ENCODE peak calls at places on chromosomes 11 and 22, in seven cellular contexts. One of them, this sample, is unnamed.

GRCh38 chr22:34804588-34804987 is 261.4 kb upstream of the ISX start:
- DNase-seq in colonic mucosa: no peak
- DNase-seq in body of pancreas: no peak
- DNase-seq in left lung: no peak
- DNase-seq in fibroblast of lung: no peak
- DNase-seq in GM12865: peak
- DNase-seq in epithelial cell of proximal tubule: no peak
- DNase-seq in this sample: no peak

GRCh38 chr11:85759915-85760314 is 51.0 kb downstream of the SYTL2 start:
- DNase-seq in colonic mucosa: no peak
- DNase-seq in body of pancreas: no peak
- DNase-seq in left lung: no peak
- DNase-seq in fibroblast of lung: peak
- DNase-seq in GM12865: no peak
- DNase-seq in epithelial cell of proximal tubule: peak
- DNase-seq in this sample: peak

GRCh38 chr11:77589521-77590193 is at the start of gene AQP11:
- DNase-seq in colonic mucosa: peak
- DNase-seq in body of pancreas: peak
- DNase-seq in left lung: peak
- DNase-seq in fibroblast of lung: peak
- DNase-seq in GM12865: peak
- DNase-seq in epithelial cell of proximal tubule: no peak
- DNase-seq in this sample: peak

GRCh38 chr11:104653011-104653806 is 245.1 kb downstream of the CASP12 start:
- DNase-seq in colonic mucosa: no peak
- DNase-seq in body of pancreas: no peak
- DNase-seq in left lung: no peak
- DNase-seq in fibroblast of lung: peak
- DNase-seq in GM12865: peak
- DNase-seq in epithelial cell of proximal tubule: no peak
- DNase-seq in this sample: no peak

GRCh38 chr11:80620867-80621266 is 1180.0 kb upstream of the TENM4 start:
- DNase-seq in colonic mucosa: no peak
- DNase-seq in body of pancreas: no peak
- DNase-seq in left lung: no peak
- DNase-seq in fibroblast of lung: no peak
- DNase-seq in GM12865: no peak
- DNase-seq in epithelial cell of proximal tubule: no peak
- DNase-seq in this sample: no peak

GRCh38 chr11:123304828-123305530 is 109.9 kb upstream of the CLMP start:
- DNase-seq in colonic mucosa: no peak
- DNase-seq in body of pancreas: no peak
- DNase-seq in left lung: peak
- DNase-seq in fibroblast of lung: no peak
- DNase-seq in GM12865: peak
- DNase-seq in epithelial cell of proximal tubule: no peak
- DNase-seq in this sample: no peak

GRCh38 chr11:80104196-80104595 is 663.4 kb upstream of the TENM4 start:
- DNase-seq in colonic mucosa: no peak
- DNase-seq in body of pancreas: no peak
- DNase-seq in left lung: no peak
- DNase-seq in fibroblast of lung: no peak
- DNase-seq in GM12865: no peak
- DNase-seq in epithelial cell of proximal tubule: no peak
- DNase-seq in this sample: no peak

GRCh38 chr11:76880314-76880713 is 19.6 kb downstream of the ACER3 start:
- DNase-seq in colonic mucosa: no peak
- DNase-seq in body of pancreas: no peak
- DNase-seq in left lung: no peak
- DNase-seq in fibroblast of lung: no peak
- DNase-seq in GM12865: no peak
- DNase-seq in epithelial cell of proximal tubule: no peak
- DNase-seq in this sample: no peak

GRCh38 chr11:16749666-16750065 is 11.2 kb downstream of the C11orf58 start:
- DNase-seq in colonic mucosa: no peak
- DNase-seq in body of pancreas: no peak
- DNase-seq in left lung: no peak
- DNase-seq in fibroblast of lung: no peak
- DNase-seq in GM12865: no peak
- DNase-seq in epithelial cell of proximal tubule: no peak
- DNase-seq in this sample: no peak

GRCh38 chr11:12604557-12605105 is 69.6 kb upstream of the TEAD1 start:
- DNase-seq in colonic mucosa: no peak
- DNase-seq in body of pancreas: no peak
- DNase-seq in left lung: no peak
- DNase-seq in fibroblast of lung: no peak
- DNase-seq in GM12865: no peak
- DNase-seq in epithelial cell of proximal tubule: no peak
- DNase-seq in this sample: no peak

GRCh38 chr22:50061141-50061823 is 3.2 kb upstream of the TTLL8 start:
- DNase-seq in colonic mucosa: no peak
- DNase-seq in body of pancreas: no peak
- DNase-seq in left lung: no peak
- DNase-seq in fibroblast of lung: no peak
- DNase-seq in GM12865: no peak
- DNase-seq in epithelial cell of proximal tubule: no peak
- DNase-seq in this sample: no peak
- H3K4me3 ChIP-seq in colonic mucosa: no peak
- H3K4me3 ChIP-seq in body of pancreas: no peak
- H3K4me3 ChIP-seq in left lung: no peak
- H3K4me3 ChIP-seq in fibroblast of lung: no peak
- H3K4me3 ChIP-seq in GM12865: no peak
- H3K4me3 ChIP-seq in epithelial cell of proximal tubule: no peak
- H3K4me3 ChIP-seq in this sample: no peak

GRCh38 chr11:10637629-10638028 is 55.9 kb downstream of the IRAG1 start:
- DNase-seq in colonic mucosa: no peak
- DNase-seq in body of pancreas: no peak
- DNase-seq in left lung: no peak
- DNase-seq in fibroblast of lung: no peak
- DNase-seq in GM12865: no peak
- DNase-seq in epithelial cell of proximal tubule: no peak
- DNase-seq in this sample: no peak
- H3K4me3 ChIP-seq in colonic mucosa: no peak
- H3K4me3 ChIP-seq in body of pancreas: no peak
- H3K4me3 ChIP-seq in left lung: no peak
- H3K4me3 ChIP-seq in fibroblast of lung: no peak
- H3K4me3 ChIP-seq in GM12865: no peak
- H3K4me3 ChIP-seq in epithelial cell of proximal tubule: no peak
- H3K4me3 ChIP-seq in this sample: no peak

DNA sequence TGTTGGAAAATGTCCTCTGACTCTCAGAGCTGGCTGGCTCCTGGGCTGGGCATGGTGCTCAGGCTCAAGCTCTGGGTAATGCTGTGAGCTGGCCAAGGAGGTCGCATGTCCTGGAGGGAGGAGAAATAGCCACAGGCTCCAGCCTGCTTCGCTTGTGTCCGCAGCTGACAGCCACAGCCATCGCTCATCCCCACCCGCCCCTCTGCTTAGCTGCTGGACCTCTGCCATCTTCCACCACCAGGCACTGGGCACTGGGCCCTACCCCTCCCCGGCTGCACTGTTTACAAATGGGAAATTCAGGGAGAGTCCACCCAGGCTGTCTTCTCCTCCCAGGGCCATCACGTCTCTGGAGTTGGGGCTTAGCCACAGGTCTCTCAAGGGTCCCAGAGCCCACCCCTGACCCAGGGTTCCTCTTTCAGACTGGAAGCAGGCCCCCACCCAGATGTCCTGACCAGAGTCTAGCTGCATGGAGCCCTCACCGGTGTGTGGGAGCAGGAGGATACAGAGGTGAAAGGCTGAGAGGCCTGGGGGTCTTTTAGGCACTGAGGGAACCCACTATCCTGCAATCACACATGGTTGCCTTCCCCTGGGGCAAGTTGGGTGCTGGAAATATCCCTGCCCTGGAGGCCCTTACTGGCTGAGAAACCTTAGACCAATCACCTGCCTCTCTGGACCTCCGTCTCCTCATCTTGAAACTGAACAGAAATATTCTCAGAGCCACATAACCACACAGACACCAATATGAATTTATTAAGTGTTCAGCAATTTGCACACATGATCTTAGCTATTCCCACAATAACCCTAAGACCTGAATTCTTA is 62.7 kb downstream of the CD82 start:
- DNase-seq in colonic mucosa: peak
- DNase-seq in body of pancreas: peak
- DNase-seq in left lung: no peak
- DNase-seq in fibroblast of lung: peak
- DNase-seq in GM12865: peak
- DNase-seq in epithelial cell of proximal tubule: no peak
- DNase-seq in this sample: no peak
- H3K4me3 ChIP-seq in colonic mucosa: no peak
- H3K4me3 ChIP-seq in body of pancreas: no peak
- H3K4me3 ChIP-seq in left lung: no peak
- H3K4me3 ChIP-seq in fibroblast of lung: no peak
- H3K4me3 ChIP-seq in GM12865: no peak
- H3K4me3 ChIP-seq in epithelial cell of proximal tubule: no peak
- H3K4me3 ChIP-seq in this sample: no peak

GRCh38 chr11:10144954-10145353 is 149.1 kb downstream of the SBF2 start:
- DNase-seq in colonic mucosa: no peak
- DNase-seq in body of pancreas: no peak
- DNase-seq in left lung: no peak
- DNase-seq in fibroblast of lung: no peak
- DNase-seq in GM12865: no peak
- DNase-seq in epithelial cell of proximal tubule: no peak
- DNase-seq in this sample: no peak
- H3K4me3 ChIP-seq in colonic mucosa: no peak
- H3K4me3 ChIP-seq in body of pancreas: no peak
- H3K4me3 ChIP-seq in left lung: no peak
- H3K4me3 ChIP-seq in fibroblast of lung: no peak
- H3K4me3 ChIP-seq in GM12865: no peak
- H3K4me3 ChIP-seq in epithelial cell of proximal tubule: no peak
- H3K4me3 ChIP-seq in this sample: no peak

GRCh38 chr11:118930152-118930712 is 4.5 kb upstream of the BCL9L start:
- DNase-seq in colonic mucosa: peak
- DNase-seq in body of pancreas: peak
- DNase-seq in left lung: peak
- DNase-seq in fibroblast of lung: peak
- DNase-seq in GM12865: peak
- DNase-seq in epithelial cell of proximal tubule: no peak
- DNase-seq in this sample: no peak

GRCh38 chr11:118929496-118930151 is 3.9 kb upstream of the BCL9L start:
- DNase-seq in colonic mucosa: peak
- DNase-seq in body of pancreas: peak
- DNase-seq in left lung: peak
- DNase-seq in fibroblast of lung: peak
- DNase-seq in GM12865: peak
- DNase-seq in epithelial cell of proximal tubule: no peak
- DNase-seq in this sample: no peak

GRCh38 chr11:118928108-118928869 is 2.6 kb upstream of the BCL9L start:
- DNase-seq in colonic mucosa: peak
- DNase-seq in body of pancreas: peak
- DNase-seq in left lung: peak
- DNase-seq in fibroblast of lung: peak
- DNase-seq in GM12865: peak
- DNase-seq in epithelial cell of proximal tubule: no peak
- DNase-seq in this sample: peak

GRCh38 chr11:118928870-118929495 is 3.3 kb upstream of the BCL9L start:
- DNase-seq in colonic mucosa: peak
- DNase-seq in body of pancreas: peak
- DNase-seq in left lung: peak
- DNase-seq in fibroblast of lung: peak
- DNase-seq in GM12865: no peak
- DNase-seq in epithelial cell of proximal tubule: no peak
- DNase-seq in this sample: no peak

GRCh38 chr11:118927554-118928107 is 1.9 kb upstream of the BCL9L start:
- DNase-seq in colonic mucosa: no peak
- DNase-seq in body of pancreas: no peak
- DNase-seq in left lung: no peak
- DNase-seq in fibroblast of lung: no peak
- DNase-seq in GM12865: no peak
- DNase-seq in epithelial cell of proximal tubule: no peak
- DNase-seq in this sample: no peak
- H3K4me3 ChIP-seq in colonic mucosa: no peak
- H3K4me3 ChIP-seq in body of pancreas: no peak
- H3K4me3 ChIP-seq in left lung: no peak
- H3K4me3 ChIP-seq in fibroblast of lung: no peak
- H3K4me3 ChIP-seq in GM12865: no peak
- H3K4me3 ChIP-seq in epithelial cell of proximal tubule: peak
- H3K4me3 ChIP-seq in this sample: peak

DNA sequence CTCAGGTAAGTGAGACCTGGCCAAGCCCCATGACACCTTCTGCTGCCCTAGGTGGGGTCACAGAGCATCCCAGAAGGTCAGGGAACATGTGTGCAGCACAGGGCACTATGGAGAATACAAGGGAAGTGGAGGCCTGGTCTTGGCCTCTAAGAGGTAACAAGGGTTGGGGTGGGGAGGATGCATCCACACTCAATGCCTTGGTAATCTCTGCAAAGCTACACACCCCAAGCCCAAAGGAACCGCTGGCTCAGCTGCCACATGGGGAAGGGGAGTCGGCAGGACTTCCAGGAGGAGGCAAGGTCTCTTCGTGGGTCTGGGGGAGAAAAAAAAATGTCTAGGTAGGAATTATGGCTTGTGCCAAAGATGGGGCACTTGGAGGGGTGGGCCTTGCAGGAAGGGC is 17.3 kb downstream of the CD5 start:
- DNase-seq in colonic mucosa: no peak
- DNase-seq in body of pancreas: no peak
- DNase-seq in left lung: no peak
- DNase-seq in fibroblast of lung: no peak
- DNase-seq in GM12865: no peak
- DNase-seq in epithelial cell of proximal tubule: no peak
- DNase-seq in this sample: no peak
- H3K4me3 ChIP-seq in colonic mucosa: no peak
- H3K4me3 ChIP-seq in body of pancreas: no peak
- H3K4me3 ChIP-seq in left lung: no peak
- H3K4me3 ChIP-seq in fibroblast of lung: no peak
- H3K4me3 ChIP-seq in GM12865: no peak
- H3K4me3 ChIP-seq in epithelial cell of proximal tubule: no peak
- H3K4me3 ChIP-seq in this sample: no peak

GRCh38 chr11:413120-414081 is 1.4 kb downstream of the SIGIRR start:
- DNase-seq in colonic mucosa: no peak
- DNase-seq in body of pancreas: peak
- DNase-seq in left lung: peak
- DNase-seq in fibroblast of lung: no peak
- DNase-seq in GM12865: no peak
- DNase-seq in epithelial cell of proximal tubule: no peak
- DNase-seq in this sample: no peak

GRCh38 chr11:412641-413119 is 2.1 kb downstream of the SIGIRR start:
- DNase-seq in colonic mucosa: no peak
- DNase-seq in body of pancreas: no peak
- DNase-seq in left lung: peak
- DNase-seq in fibroblast of lung: no peak
- DNase-seq in GM12865: no peak
- DNase-seq in epithelial cell of proximal tubule: no peak
- DNase-seq in this sample: no peak

GRCh38 chr11:416051-416756 is 1.4 kb upstream of the SIGIRR start:
- DNase-seq in colonic mucosa: no peak
- DNase-seq in body of pancreas: peak
- DNase-seq in left lung: no peak
- DNase-seq in fibroblast of lung: no peak
- DNase-seq in GM12865: no peak
- DNase-seq in epithelial cell of proximal tubule: no peak
- DNase-seq in this sample: no peak

GRCh38 chr11:415640-416041 is 842 bp upstream of the SIGIRR start:
- DNase-seq in colonic mucosa: no peak
- DNase-seq in body of pancreas: peak
- DNase-seq in left lung: no peak
- DNase-seq in fibroblast of lung: no peak
- DNase-seq in GM12865: no peak
- DNase-seq in epithelial cell of proximal tubule: no peak
- DNase-seq in this sample: no peak

GRCh38 chr11:414333-414857 is 404 bp downstream of the SIGIRR start:
- DNase-seq in colonic mucosa: no peak
- DNase-seq in body of pancreas: peak
- DNase-seq in left lung: no peak
- DNase-seq in fibroblast of lung: no peak
- DNase-seq in GM12865: no peak
- DNase-seq in epithelial cell of proximal tubule: no peak
- DNase-seq in this sample: no peak
- H3K4me3 ChIP-seq in colonic mucosa: peak
- H3K4me3 ChIP-seq in body of pancreas: no peak
- H3K4me3 ChIP-seq in left lung: peak
- H3K4me3 ChIP-seq in fibroblast of lung: peak
- H3K4me3 ChIP-seq in GM12865: peak
- H3K4me3 ChIP-seq in epithelial cell of proximal tubule: peak
- H3K4me3 ChIP-seq in this sample: no peak

This sample was measured in skeletal muscle cell.